ENCODE peak calls at places on chromosomes 2 and 18, in ten cellular contexts. One of them, this sample, is unnamed.

GRCh38 chr2:692767-693166 is 15.6 kb upstream of the TMEM18 start:
- DNase-seq in GM06990: no peak
- DNase-seq in Kasumi-1: no peak
- DNase-seq in A549: no peak
- DNase-seq in skeletal muscle cell: no peak
- DNase-seq in choroid plexus epithelial cell: no peak
- DNase-seq in DMS79: no peak
- DNase-seq in fibroblast of pulmonary artery: no peak
- DNase-seq in EL: no peak
- DNase-seq in stimulated activated CD8-positive, alpha-beta memory T cell treated with anti-CD3 and anti-CD28 coated beads, Interleukin-15, amount 100 ng/mL, for 4 hours: no peak
- DNase-seq in this sample: no peak

GRCh38 chr2:239778042-239778811 is 246.9 kb downstream of the NDUFA10 start:
- DNase-seq in GM06990: no peak
- DNase-seq in Kasumi-1: no peak
- DNase-seq in A549: no peak
- DNase-seq in skeletal muscle cell: no peak
- DNase-seq in choroid plexus epithelial cell: no peak
- DNase-seq in DMS79: no peak
- DNase-seq in fibroblast of pulmonary artery: no peak
- DNase-seq in EL: no peak
- DNase-seq in stimulated activated CD8-positive, alpha-beta memory T cell treated with anti-CD3 and anti-CD28 coated beads, Interleukin-15, amount 100 ng/mL, for 4 hours: no peak
- DNase-seq in this sample: no peak

GRCh38 chr18:22170421-22171262 is 1.3 kb downstream of the GATA6 start:
- DNase-seq in GM06990: peak
- DNase-seq in Kasumi-1: peak
- DNase-seq in A549: peak
- DNase-seq in skeletal muscle cell: no peak
- DNase-seq in choroid plexus epithelial cell: peak
- DNase-seq in DMS79: no peak
- DNase-seq in fibroblast of pulmonary artery: peak
- DNase-seq in EL: peak
- DNase-seq in stimulated activated CD8-positive, alpha-beta memory T cell treated with anti-CD3 and anti-CD28 coated beads, Interleukin-15, amount 100 ng/mL, for 4 hours: no peak
- DNase-seq in this sample: no peak

GRCh38 chr2:109526442-109526970 is 87.3 kb downstream of the SEPTIN10 start:
- DNase-seq in GM06990: no peak
- DNase-seq in Kasumi-1: no peak
- DNase-seq in A549: no peak
- DNase-seq in skeletal muscle cell: no peak
- DNase-seq in choroid plexus epithelial cell: no peak
- DNase-seq in DMS79: no peak
- DNase-seq in fibroblast of pulmonary artery: no peak
- DNase-seq in EL: no peak
- DNase-seq in stimulated activated CD8-positive, alpha-beta memory T cell treated with anti-CD3 and anti-CD28 coated beads, Interleukin-15, amount 100 ng/mL, for 4 hours: no peak
- DNase-seq in this sample: no peak

GRCh38 chr2:10043256-10043905 is at the start of gene KLF11:
- DNase-seq in GM06990: peak
- DNase-seq in Kasumi-1: peak
- DNase-seq in A549: peak
- DNase-seq in skeletal muscle cell: peak
- DNase-seq in choroid plexus epithelial cell: peak
- DNase-seq in DMS79: peak
- DNase-seq in fibroblast of pulmonary artery: peak
- DNase-seq in EL: peak
- DNase-seq in stimulated activated CD8-positive, alpha-beta memory T cell treated with anti-CD3 and anti-CD28 coated beads, Interleukin-15, amount 100 ng/mL, for 4 hours: peak
- DNase-seq in this sample: peak

GRCh38 chr2:56191617-56192016 is 7.8 kb downstream of the CCDC85A start:
- DNase-seq in GM06990: no peak
- DNase-seq in Kasumi-1: peak
- DNase-seq in A549: peak
- DNase-seq in skeletal muscle cell: no peak
- DNase-seq in choroid plexus epithelial cell: peak
- DNase-seq in DMS79: no peak
- DNase-seq in fibroblast of pulmonary artery: peak
- DNase-seq in EL: peak
- DNase-seq in stimulated activated CD8-positive, alpha-beta memory T cell treated with anti-CD3 and anti-CD28 coated beads, Interleukin-15, amount 100 ng/mL, for 4 hours: no peak
- DNase-seq in this sample: no peak

GRCh38 chr2:149767516-149767974 is 180.0 kb upstream of the MMADHC start:
- DNase-seq in GM06990: no peak
- DNase-seq in Kasumi-1: no peak
- DNase-seq in A549: peak
- DNase-seq in skeletal muscle cell: peak
- DNase-seq in choroid plexus epithelial cell: peak
- DNase-seq in DMS79: no peak
- DNase-seq in fibroblast of pulmonary artery: peak
- DNase-seq in EL: peak
- DNase-seq in stimulated activated CD8-positive, alpha-beta memory T cell treated with anti-CD3 and anti-CD28 coated beads, Interleukin-15, amount 100 ng/mL, for 4 hours: no peak
- DNase-seq in this sample: no peak

GRCh38 chr2:128405467-128405900 is 86.8 kb upstream of the HS6ST1 start:
- DNase-seq in GM06990: no peak
- DNase-seq in Kasumi-1: no peak
- DNase-seq in A549: no peak
- DNase-seq in skeletal muscle cell: no peak
- DNase-seq in choroid plexus epithelial cell: no peak
- DNase-seq in DMS79: no peak
- DNase-seq in fibroblast of pulmonary artery: no peak
- DNase-seq in EL: no peak
- DNase-seq in stimulated activated CD8-positive, alpha-beta memory T cell treated with anti-CD3 and anti-CD28 coated beads, Interleukin-15, amount 100 ng/mL, for 4 hours: no peak
- DNase-seq in this sample: no peak

GRCh38 chr2:179751184-179751809 is 110.1 kb downstream of the ZNF385B start:
- DNase-seq in GM06990: no peak
- DNase-seq in Kasumi-1: peak
- DNase-seq in A549: peak
- DNase-seq in skeletal muscle cell: no peak
- DNase-seq in choroid plexus epithelial cell: peak
- DNase-seq in DMS79: no peak
- DNase-seq in fibroblast of pulmonary artery: peak
- DNase-seq in EL: peak
- DNase-seq in stimulated activated CD8-positive, alpha-beta memory T cell treated with anti-CD3 and anti-CD28 coated beads, Interleukin-15, amount 100 ng/mL, for 4 hours: no peak
- DNase-seq in this sample: no peak

GRCh38 chr2:129233751-129234406 is 745.6 kb upstream of the RAB6C start:
- DNase-seq in GM06990: no peak
- DNase-seq in Kasumi-1: peak
- DNase-seq in A549: peak
- DNase-seq in skeletal muscle cell: no peak
- DNase-seq in choroid plexus epithelial cell: peak
- DNase-seq in DMS79: peak
- DNase-seq in fibroblast of pulmonary artery: peak
- DNase-seq in EL: no peak
- DNase-seq in stimulated activated CD8-positive, alpha-beta memory T cell treated with anti-CD3 and anti-CD28 coated beads, Interleukin-15, amount 100 ng/mL, for 4 hours: no peak
- DNase-seq in this sample: no peak

This sample was measured in retinal pigment epithelial cell.